ENCODE peak calls at places on chromosome 4, in seven cellular contexts. One of them, this sample, is unnamed.

GRCh38 chr4:123546661-123547060 is 150.1 kb downstream of the SPRY1 start:
- DNase-seq in endodermal cell: no peak
- DNase-seq in psoas muscle: no peak
- DNase-seq in Jurkat, Clone E6-1: no peak
- DNase-seq in brain microvascular endothelial cell: no peak
- DNase-seq in astrocyte of the spinal cord: no peak
- DNase-seq in pancreas: no peak
- DNase-seq in this sample: no peak

GRCh38 chr4:185656467-185656890 is 121.2 kb upstream of the PDLIM3 start:
- DNase-seq in endodermal cell: peak; percentile 63
- DNase-seq in psoas muscle: peak; percentile 38
- DNase-seq in Jurkat, Clone E6-1: no peak
- DNase-seq in brain microvascular endothelial cell: peak; percentile 66
- DNase-seq in astrocyte of the spinal cord: peak; percentile 75
- DNase-seq in pancreas: peak; percentile 45
- DNase-seq in this sample: peak; percentile 60

GRCh38 chr4:67746797-67747495 is 7.2 kb downstream of the GNRHR start:
- DNase-seq in endodermal cell: no peak
- DNase-seq in psoas muscle: no peak
- DNase-seq in Jurkat, Clone E6-1: peak; percentile 35
- DNase-seq in brain microvascular endothelial cell: no peak
- DNase-seq in astrocyte of the spinal cord: peak; percentile 71
- DNase-seq in pancreas: no peak
- DNase-seq in this sample: no peak

GRCh38 chr4:23967281-23967680 is 77.4 kb upstream of the PPARGC1A start:
- DNase-seq in endodermal cell: no peak
- DNase-seq in psoas muscle: no peak
- DNase-seq in Jurkat, Clone E6-1: no peak
- DNase-seq in brain microvascular endothelial cell: no peak
- DNase-seq in astrocyte of the spinal cord: no peak
- DNase-seq in pancreas: no peak
- DNase-seq in this sample: no peak

GRCh38 chr4:153283260-153283659 is 61.2 kb upstream of the MND1 start:
- DNase-seq in endodermal cell: no peak
- DNase-seq in psoas muscle: no peak
- DNase-seq in Jurkat, Clone E6-1: no peak
- DNase-seq in brain microvascular endothelial cell: no peak
- DNase-seq in astrocyte of the spinal cord: no peak
- DNase-seq in pancreas: no peak
- DNase-seq in this sample: no peak

GRCh38 chr4:69549651-69550050 is 53.9 kb upstream of the UGT2B4 start:
- DNase-seq in endodermal cell: no peak
- DNase-seq in psoas muscle: no peak
- DNase-seq in Jurkat, Clone E6-1: no peak
- DNase-seq in brain microvascular endothelial cell: no peak
- DNase-seq in astrocyte of the spinal cord: no peak
- DNase-seq in pancreas: no peak
- DNase-seq in this sample: no peak

GRCh38 chr4:41913509-41913908 is 21.7 kb upstream of the TMEM33 start:
- DNase-seq in endodermal cell: no peak
- DNase-seq in psoas muscle: no peak
- DNase-seq in Jurkat, Clone E6-1: no peak
- DNase-seq in brain microvascular endothelial cell: no peak
- DNase-seq in astrocyte of the spinal cord: no peak
- DNase-seq in pancreas: no peak
- DNase-seq in this sample: peak; percentile 18

GRCh38 chr4:93897559-93897958 is 69.0 kb downstream of the ATOH1 start:
- DNase-seq in endodermal cell: no peak
- DNase-seq in psoas muscle: no peak
- DNase-seq in Jurkat, Clone E6-1: peak; percentile 8
- DNase-seq in brain microvascular endothelial cell: no peak
- DNase-seq in astrocyte of the spinal cord: peak; percentile 7
- DNase-seq in pancreas: no peak
- DNase-seq in this sample: no peak

GRCh38 chr4:26256016-26256415 is 64.8 kb upstream of the RBPJ start:
- DNase-seq in endodermal cell: no peak
- DNase-seq in psoas muscle: no peak
- DNase-seq in Jurkat, Clone E6-1: no peak
- DNase-seq in brain microvascular endothelial cell: no peak
- DNase-seq in astrocyte of the spinal cord: peak; percentile 33
- DNase-seq in pancreas: no peak
- DNase-seq in this sample: peak; percentile 66

GRCh38 chr4:158991534-158992155 is 111.2 kb upstream of the RAPGEF2 start:
- DNase-seq in endodermal cell: no peak
- DNase-seq in psoas muscle: no peak
- DNase-seq in Jurkat, Clone E6-1: no peak
- DNase-seq in brain microvascular endothelial cell: no peak
- DNase-seq in astrocyte of the spinal cord: no peak
- DNase-seq in pancreas: no peak
- DNase-seq in this sample: no peak

GRCh38 chr4:138204507-138204906 is 37.6 kb downstream of the SLC7A11 start:
- DNase-seq in endodermal cell: no peak
- DNase-seq in psoas muscle: no peak
- DNase-seq in Jurkat, Clone E6-1: no peak
- DNase-seq in brain microvascular endothelial cell: no peak
- DNase-seq in astrocyte of the spinal cord: no peak
- DNase-seq in pancreas: no peak
- DNase-seq in this sample: no peak

GRCh38 chr4:165461176-165461835 is 82.5 kb downstream of the CPE start:
- DNase-seq in endodermal cell: no peak
- DNase-seq in psoas muscle: peak; percentile 25
- DNase-seq in Jurkat, Clone E6-1: no peak
- DNase-seq in brain microvascular endothelial cell: peak; percentile 53
- DNase-seq in astrocyte of the spinal cord: peak; percentile 46
- DNase-seq in pancreas: no peak
- DNase-seq in this sample: peak; percentile 80

GRCh38 chr4:102598102-102598758 is 97.1 kb downstream of the NFKB1 start:
- DNase-seq in endodermal cell: no peak
- DNase-seq in psoas muscle: no peak
- DNase-seq in Jurkat, Clone E6-1: peak; percentile 98
- DNase-seq in brain microvascular endothelial cell: peak; percentile 24
- DNase-seq in astrocyte of the spinal cord: peak; percentile 2
- DNase-seq in pancreas: no peak
- DNase-seq in this sample: no peak

GRCh38 chr4:94457692-94458106 is 6.0 kb downstream of the PDLIM5 start:
- DNase-seq in endodermal cell: no peak
- DNase-seq in psoas muscle: no peak
- DNase-seq in Jurkat, Clone E6-1: no peak
- DNase-seq in brain microvascular endothelial cell: no peak
- DNase-seq in astrocyte of the spinal cord: peak; percentile 28
- DNase-seq in pancreas: no peak
- DNase-seq in this sample: peak; percentile 15

GRCh38 chr4:153318696-153319320 is 25.7 kb upstream of the MND1 start:
- DNase-seq in endodermal cell: peak; percentile 61
- DNase-seq in psoas muscle: no peak
- DNase-seq in Jurkat, Clone E6-1: peak; percentile 42
- DNase-seq in brain microvascular endothelial cell: peak; percentile 35
- DNase-seq in astrocyte of the spinal cord: peak; percentile 67
- DNase-seq in pancreas: no peak
- DNase-seq in this sample: no peak

GRCh38 chr4:69092190-69092589 is 4.1 kb upstream of the UGT2B7 start:
- DNase-seq in endodermal cell: no peak
- DNase-seq in psoas muscle: no peak
- DNase-seq in Jurkat, Clone E6-1: no peak
- DNase-seq in brain microvascular endothelial cell: peak; percentile 52
- DNase-seq in astrocyte of the spinal cord: peak; percentile 77
- DNase-seq in pancreas: no peak
- DNase-seq in this sample: no peak

GRCh38 chr4:99763635-99764101 is 53.0 kb upstream of the DAPP1 start:
- DNase-seq in endodermal cell: no peak
- DNase-seq in psoas muscle: no peak
- DNase-seq in Jurkat, Clone E6-1: no peak
- DNase-seq in brain microvascular endothelial cell: peak; percentile 90
- DNase-seq in astrocyte of the spinal cord: peak; percentile 95
- DNase-seq in pancreas: peak; percentile 25
- DNase-seq in this sample: peak; percentile 67

GRCh38 chr4:126888968-126889367 is 743.8 kb upstream of the INTU start:
- DNase-seq in endodermal cell: no peak
- DNase-seq in psoas muscle: no peak
- DNase-seq in Jurkat, Clone E6-1: no peak
- DNase-seq in brain microvascular endothelial cell: no peak
- DNase-seq in astrocyte of the spinal cord: peak; percentile 53
- DNase-seq in pancreas: no peak
- DNase-seq in this sample: no peak

GRCh38 chr4:82745173-82745842 is 53.3 kb downstream of the SCD5 start:
- DNase-seq in endodermal cell: peak; percentile 80
- DNase-seq in psoas muscle: no peak
- DNase-seq in Jurkat, Clone E6-1: no peak
- DNase-seq in brain microvascular endothelial cell: peak; percentile 91
- DNase-seq in astrocyte of the spinal cord: peak; percentile 85
- DNase-seq in pancreas: peak; percentile 41
- DNase-seq in this sample: no peak

GRCh38 chr4:128751354-128751753 is 58.1 kb upstream of the JADE1 start:
- DNase-seq in endodermal cell: no peak
- DNase-seq in psoas muscle: no peak
- DNase-seq in Jurkat, Clone E6-1: no peak
- DNase-seq in brain microvascular endothelial cell: no peak
- DNase-seq in astrocyte of the spinal cord: no peak
- DNase-seq in pancreas: no peak
- DNase-seq in this sample: no peak

GRCh38 chr4:102684605-102685052 is 76.1 kb downstream of the MANBA start:
- DNase-seq in endodermal cell: no peak
- DNase-seq in psoas muscle: no peak
- DNase-seq in Jurkat, Clone E6-1: no peak
- DNase-seq in brain microvascular endothelial cell: peak; percentile 79
- DNase-seq in astrocyte of the spinal cord: peak; percentile 30
- DNase-seq in pancreas: no peak
- DNase-seq in this sample: peak; percentile 61

GRCh38 chr4:184267673-184268573 is 50.2 kb upstream of the ENPP6 start:
- DNase-seq in endodermal cell: peak; percentile 47
- DNase-seq in psoas muscle: no peak
- DNase-seq in Jurkat, Clone E6-1: peak; percentile 73
- DNase-seq in brain microvascular endothelial cell: peak; percentile 76
- DNase-seq in astrocyte of the spinal cord: peak; percentile 89
- DNase-seq in pancreas: no peak
- DNase-seq in this sample: peak; percentile 60

GRCh38 chr4:185115827-185116232 is 27.2 kb upstream of the SLC25A4 start:
- DNase-seq in endodermal cell: peak; percentile 88
- DNase-seq in psoas muscle: peak; percentile 37
- DNase-seq in Jurkat, Clone E6-1: no peak
- DNase-seq in brain microvascular endothelial cell: peak; percentile 83
- DNase-seq in astrocyte of the spinal cord: peak; percentile 47
- DNase-seq in pancreas: peak; percentile 86
- DNase-seq in this sample: no peak

GRCh38 chr4:75338352-75338880 is 175.8 kb downstream of the RCHY1 start:
- DNase-seq in endodermal cell: no peak
- DNase-seq in psoas muscle: no peak
- DNase-seq in Jurkat, Clone E6-1: no peak
- DNase-seq in brain microvascular endothelial cell: no peak
- DNase-seq in astrocyte of the spinal cord: no peak
- DNase-seq in pancreas: no peak
- DNase-seq in this sample: peak; percentile 6

GRCh38 chr4:155807021-155807420 is 48.2 kb downstream of the GUCY1B1 start:
- DNase-seq in endodermal cell: no peak
- DNase-seq in psoas muscle: no peak
- DNase-seq in Jurkat, Clone E6-1: no peak
- DNase-seq in brain microvascular endothelial cell: no peak
- DNase-seq in astrocyte of the spinal cord: peak; percentile 85
- DNase-seq in pancreas: no peak
- DNase-seq in this sample: no peak

GRCh38 chr4:76850010-76850441 is 47.9 kb downstream of the SOWAHB start:
- DNase-seq in endodermal cell: no peak
- DNase-seq in psoas muscle: no peak
- DNase-seq in Jurkat, Clone E6-1: no peak
- DNase-seq in brain microvascular endothelial cell: peak; percentile 98
- DNase-seq in astrocyte of the spinal cord: peak; percentile 97
- DNase-seq in pancreas: no peak
- DNase-seq in this sample: peak; percentile 59

GRCh38 chr4:44070843-44071242 is 377.8 kb downstream of the KCTD8 start:
- DNase-seq in endodermal cell: no peak
- DNase-seq in psoas muscle: no peak
- DNase-seq in Jurkat, Clone E6-1: no peak
- DNase-seq in brain microvascular endothelial cell: no peak
- DNase-seq in astrocyte of the spinal cord: no peak
- DNase-seq in pancreas: no peak
- DNase-seq in this sample: peak; percentile 28
- H3K4me3 ChIP-seq in endodermal cell: no peak overlapping the region
- H3K4me3 ChIP-seq in psoas muscle: no peak overlapping the region
- H3K4me3 ChIP-seq in Jurkat, Clone E6-1: no peak overlapping the region
- H3K4me3 ChIP-seq in brain microvascular endothelial cell: no peak overlapping the region
- H3K4me3 ChIP-seq in astrocyte of the spinal cord: no peak overlapping the region
- H3K4me3 ChIP-seq in pancreas: no peak overlapping the region
- H3K4me3 ChIP-seq in this sample: no peak overlapping the region

DNA sequence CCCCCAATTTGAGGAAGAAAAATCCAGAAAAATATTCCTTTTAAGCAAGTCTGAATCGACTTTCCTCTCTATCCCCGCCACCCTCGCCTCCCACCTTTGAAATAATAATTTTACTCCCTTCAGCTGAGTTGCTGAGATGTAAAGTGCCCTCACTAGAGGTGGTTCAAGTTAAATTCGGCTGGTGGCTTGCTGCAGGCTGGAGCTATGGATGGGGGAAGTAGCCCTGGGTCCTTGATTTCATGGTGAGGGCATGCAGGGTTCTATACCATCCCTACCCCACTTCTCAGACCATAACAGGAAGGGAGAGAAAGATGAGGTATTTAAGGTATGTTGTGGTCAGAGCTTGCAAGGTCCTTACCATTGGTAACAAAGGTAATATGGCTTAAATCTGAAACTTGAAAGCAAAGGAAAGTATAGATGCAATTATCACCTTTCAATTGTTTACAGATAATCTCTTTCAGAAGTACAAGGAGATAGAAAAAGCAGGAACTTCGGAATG is 440.0 kb downstream of the INPP4B start:
- DNase-seq in endodermal cell: peak; percentile 72
- DNase-seq in psoas muscle: no peak
- DNase-seq in Jurkat, Clone E6-1: no peak
- DNase-seq in brain microvascular endothelial cell: no peak
- DNase-seq in astrocyte of the spinal cord: peak; percentile 62
- DNase-seq in pancreas: no peak
- DNase-seq in this sample: no peak
- H3K4me3 ChIP-seq in endodermal cell: no peak overlapping the region
- H3K4me3 ChIP-seq in psoas muscle: peak overlapping the region; percentile 65
- H3K4me3 ChIP-seq in Jurkat, Clone E6-1: no peak overlapping the region
- H3K4me3 ChIP-seq in brain microvascular endothelial cell: peak overlapping the region; percentile 1
- H3K4me3 ChIP-seq in astrocyte of the spinal cord: no peak overlapping the region
- H3K4me3 ChIP-seq in pancreas: peak overlapping the region; percentile 43
- H3K4me3 ChIP-seq in this sample: no peak overlapping the region

GRCh38 chr4:11628093-11628725 is 199.5 kb upstream of the HS3ST1 start:
- DNase-seq in endodermal cell: no peak
- DNase-seq in psoas muscle: no peak
- DNase-seq in Jurkat, Clone E6-1: no peak
- DNase-seq in brain microvascular endothelial cell: no peak
- DNase-seq in astrocyte of the spinal cord: peak; percentile 61
- DNase-seq in pancreas: no peak
- DNase-seq in this sample: no peak
- H3K4me3 ChIP-seq in endodermal cell: no peak overlapping the region
- H3K4me3 ChIP-seq in psoas muscle: no peak overlapping the region
- H3K4me3 ChIP-seq in Jurkat, Clone E6-1: no peak overlapping the region
- H3K4me3 ChIP-seq in brain microvascular endothelial cell: no peak overlapping the region
- H3K4me3 ChIP-seq in astrocyte of the spinal cord: no peak overlapping the region
- H3K4me3 ChIP-seq in pancreas: no peak overlapping the region
- H3K4me3 ChIP-seq in this sample: no peak overlapping the region

DNA sequence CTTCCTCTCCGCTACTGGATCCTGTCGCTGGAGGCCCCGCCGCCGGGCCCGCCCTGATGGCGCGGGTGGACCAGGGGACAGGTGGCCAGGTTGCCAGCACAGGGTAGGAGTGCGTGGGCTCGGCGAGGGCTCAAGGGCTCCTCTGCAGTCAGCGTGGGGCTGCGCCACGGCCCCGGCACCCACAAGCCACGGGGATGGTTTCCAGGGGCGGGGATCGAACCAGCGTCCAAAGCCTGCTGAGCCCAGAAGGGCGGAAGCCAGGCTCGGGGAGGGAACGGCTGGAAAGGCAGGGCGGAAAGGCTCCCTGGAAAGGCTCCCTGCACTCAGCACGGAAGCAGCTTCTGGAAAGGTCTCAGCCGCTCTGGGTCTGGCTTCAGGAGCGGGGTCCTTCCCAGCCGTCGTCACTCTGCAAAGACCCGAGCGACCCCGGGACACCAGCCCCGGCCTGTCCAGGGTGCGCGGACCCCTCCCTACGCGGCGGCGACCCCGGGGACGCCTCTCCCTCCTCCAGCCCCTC is 114.0 kb upstream of the NKX1-1 start:
- DNase-seq in endodermal cell: no peak
- DNase-seq in psoas muscle: peak; percentile 18
- DNase-seq in Jurkat, Clone E6-1: no peak
- DNase-seq in brain microvascular endothelial cell: no peak
- DNase-seq in astrocyte of the spinal cord: no peak
- DNase-seq in pancreas: peak; percentile 11
- DNase-seq in this sample: peak; percentile 32
- H3K4me3 ChIP-seq in endodermal cell: no peak overlapping the region
- H3K4me3 ChIP-seq in psoas muscle: peak overlapping the region; percentile 43
- H3K4me3 ChIP-seq in Jurkat, Clone E6-1: no peak overlapping the region
- H3K4me3 ChIP-seq in brain microvascular endothelial cell: no peak overlapping the region
- H3K4me3 ChIP-seq in astrocyte of the spinal cord: no peak overlapping the region
- H3K4me3 ChIP-seq in pancreas: no peak overlapping the region
- H3K4me3 ChIP-seq in this sample: peak overlapping the region; percentile 29

This sample was measured in MG63.